ENCODE peak calls at places on chromosomes 3 and 15, in four cellular contexts. L is SJSA1, F is IMR-90, G is psoas muscle. B is an unnamed sample.

GRCh38 chr15:91890614-91891013 is 37.1 kb downstream of the SLCO3A1 start:
- DNase-seq in L (no peak), G (no peak), F (peak; percentile 54), B (no peak)

GRCh38 chr15:71082803-71083202 is 32.5 kb upstream of the THSD4 start:
- DNase-seq in L (no peak), F (no peak), G (no peak), B (no peak)

GRCh38 chr3:45582407-45582806 is 12.1 kb upstream of the LIMD1 start:
- DNase-seq in F (peak; percentile 80), L (no peak), G (no peak), B (no peak)

GRCh38 chr3:151568095-151568685 is 107.3 kb upstream of the IGSF10 start:
- DNase-seq in F (no peak), G (no peak), L (no peak), B (no peak)

GRCh38 chr3:130442284-130442683 is 74.7 kb upstream of the COL6A6 start:
- DNase-seq in F (no peak), L (no peak), G (no peak), B (no peak)

GRCh38 chr15:33093234-33093633 is 101.3 kb downstream of the FMN1 start:
- DNase-seq in F (no peak), G (no peak), L (no peak), B (no peak)

GRCh38 chr3:16174389-16174788 is at the start of gene GALNT15:
- DNase-seq in F (peak; percentile 98), G (peak; percentile 95), L (peak; percentile 81), B (peak; percentile 75)

GRCh38 chr3:33991673-33992072 is 193.2 kb downstream of the PDCD6IP start:
- DNase-seq in L (no peak), F (no peak), G (no peak), B (no peak)

GRCh38 chr15:100111103-100112060 is 230.4 kb downstream of the ADAMTS17 start:
- DNase-seq in L (peak; percentile 89), F (peak; percentile 88), G (peak; percentile 62), B (peak; percentile 35)

GRCh38 chr15:78763111-78763795 is 48.0 kb downstream of the ADAMTS7 start:
- DNase-seq in F (no peak), G (peak; percentile 8), L (no peak), B (peak; percentile 33)

GRCh38 chr3:157107037-157107436 is 52.9 kb downstream of the CCNL1 start:
- DNase-seq in G (no peak), L (no peak), F (no peak), B (no peak)

GRCh38 chr3:148372476-148372875 is 325.2 kb upstream of the AGTR1 start:
- DNase-seq in F (no peak), G (no peak), L (no peak), B (no peak)

GRCh38 chr3:135504084-135504685 is 461.3 kb upstream of the PPP2R3A start:
- DNase-seq in G (no peak), L (no peak), F (no peak), B (no peak)

GRCh38 chr3:137105277-137105977 is 147.6 kb downstream of the IL20RB start:
- DNase-seq in G (no peak), F (peak; percentile 62), L (no peak), B (peak; percentile 30)

GRCh38 chr3:37453393-37454391 is 279.3 kb upstream of the LRRFIP2 start:
- DNase-seq in L (no peak), G (peak; percentile 57), F (no peak), B (peak; percentile 66)

GRCh38 chr3:89368846-89369245 is 261.4 kb downstream of the EPHA3 start:
- DNase-seq in L (no peak), F (no peak), G (no peak), B (no peak)

GRCh38 chr3:160885791-160886286 is 129.8 kb downstream of the PPM1L start:
- DNase-seq in G (peak; percentile 89), F (peak; percentile 27), L (no peak), B (peak; percentile 74)

GRCh38 chr3:122183521-122183892 is at the start of gene CASR:
- DNase-seq in L (no peak), G (no peak), F (no peak), B (no peak)

GRCh38 chr3:72418856-72419255 is 429.4 kb downstream of the SHQ1 start:
- DNase-seq in F (no peak), G (no peak), L (no peak), B (no peak)

GRCh38 chr15:34783471-34783870 is 11.9 kb downstream of the ACTC1 start:
- DNase-seq in G (no peak), L (no peak), F (no peak), B (no peak)

GRCh38 chr3:55169608-55170010 is 241.8 kb upstream of the LRTM1 start:
- DNase-seq in L (peak; percentile 68), G (no peak), F (peak; percentile 100), B (no peak)

GRCh38 chr15:63913786-63914185 is 80.0 kb upstream of the HERC1 start:
- DNase-seq in F (no peak), L (no peak), G (no peak), B (no peak)

GRCh38 chr3:42703695-42704025 is 1.1 kb upstream of the HHATL start:
- DNase-seq in L (no peak), G (no peak), F (no peak), B (peak; percentile 38)

GRCh38 chr3:58009749-58010535 is 1.7 kb downstream of the FLNB start:
- DNase-seq in F (no peak), G (no peak), L (no peak), B (no peak)

GRCh38 chr3:150830094-150830681 is 67.2 kb upstream of the SIAH2 start:
- DNase-seq in L (no peak), F (no peak), G (no peak), B (no peak)

GRCh38 chr3:31226331-31226730 is 306.4 kb upstream of the STT3B start:
- DNase-seq in G (no peak), L (no peak), F (no peak), B (no peak)

GRCh38 chr15:90838544-90838943 is 29.8 kb upstream of the FURIN start:
- DNase-seq in G (no peak), L (no peak), F (no peak), B (no peak)

GRCh38 chr3:130892759-130893239 is 1.1 kb upstream of the ATP2C1 start:
- DNase-seq in F (peak; percentile 79), L (peak; percentile 59), G (peak; percentile 30), B (peak; percentile 59)

GRCh38 chr15:52383100-52383588 is 87.5 kb upstream of the MYO5C start:
- DNase-seq in L (no peak), F (peak; percentile 45), G (no peak), B (no peak)

GRCh38 chr15:31264534-31265089 is 62.0 kb upstream of the KLF13 start:
- DNase-seq in F (no peak), G (no peak), L (no peak), B (no peak)

DNA sequence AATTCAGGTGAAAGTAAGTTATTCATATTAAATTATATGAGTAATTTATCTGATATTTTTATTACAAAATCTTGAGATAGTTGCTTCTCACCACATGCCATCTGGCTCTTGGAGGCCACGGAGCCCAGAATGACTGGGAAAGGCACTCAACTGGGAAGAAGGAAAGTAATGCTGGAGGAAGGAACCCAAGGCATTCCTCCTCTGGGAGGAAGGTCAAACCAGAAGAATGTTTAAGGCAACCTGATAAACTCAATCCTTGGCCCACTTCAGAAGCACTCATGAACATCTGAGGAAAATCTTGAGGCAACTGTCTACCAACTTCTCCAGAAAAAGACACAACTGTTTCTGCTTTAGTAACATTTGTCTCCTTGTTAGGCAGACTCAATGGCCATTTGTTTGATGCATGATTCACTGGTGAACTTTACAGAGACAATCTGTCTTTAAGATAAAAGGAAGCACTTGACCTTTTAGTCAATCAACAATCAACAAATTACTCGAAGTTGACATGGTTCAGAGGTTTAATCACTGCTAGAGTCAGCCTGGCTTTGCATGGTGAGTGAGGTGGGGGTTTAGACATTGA is 261.4 kb upstream of the MME start:
- DNase-seq in G (no peak), L (no peak), F (no peak), B (no peak)
- H3K27ac ChIP-seq in G (no peak overlapping the region), L (no peak overlapping the region), F (no peak overlapping the region), B (no peak overlapping the region)

GRCh38 chr3:140845878-140846277 is 95.8 kb upstream of the SLC25A36 start:
- DNase-seq in G (no peak), L (no peak), F (no peak), B (no peak)

GRCh38 chr3:140848675-140849074 is 93.0 kb upstream of the SLC25A36 start:
- DNase-seq in L (no peak), G (no peak), F (no peak), B (no peak)

GRCh38 chr3:140842984-140843649 is 98.5 kb upstream of the SLC25A36 start:
- DNase-seq in G (no peak), F (no peak), L (no peak), B (no peak)

GRCh38 chr3:140844072-140844471 is 97.6 kb upstream of the SLC25A36 start:
- DNase-seq in F (no peak), L (no peak), G (no peak), B (no peak)

DNA sequence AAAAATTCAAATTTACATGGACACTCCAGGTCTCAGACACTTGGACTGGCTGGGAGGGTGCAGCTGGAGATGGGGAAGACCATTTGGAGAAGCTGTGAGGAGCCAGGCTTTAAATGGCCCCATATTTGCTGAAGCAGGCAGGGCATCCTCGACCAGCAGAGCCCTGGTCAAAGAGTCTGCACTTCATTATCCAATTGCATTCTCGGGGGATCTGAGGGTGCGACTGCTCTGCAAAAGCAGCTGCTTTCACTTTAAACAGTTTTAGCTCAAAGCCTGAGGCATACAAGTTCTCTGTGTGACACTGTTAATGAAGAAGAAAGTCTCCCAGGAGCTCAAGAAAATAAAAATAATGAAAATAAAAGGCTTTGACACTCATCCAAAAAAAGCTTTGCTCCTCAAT is 98.0 kb upstream of the SLC25A36 start:
- DNase-seq in F (no peak), L (no peak), G (no peak), B (no peak)
- H3K4me3 ChIP-seq in F (no peak overlapping the region), L (no peak overlapping the region), G (no peak overlapping the region), B (no peak overlapping the region)

DNA sequence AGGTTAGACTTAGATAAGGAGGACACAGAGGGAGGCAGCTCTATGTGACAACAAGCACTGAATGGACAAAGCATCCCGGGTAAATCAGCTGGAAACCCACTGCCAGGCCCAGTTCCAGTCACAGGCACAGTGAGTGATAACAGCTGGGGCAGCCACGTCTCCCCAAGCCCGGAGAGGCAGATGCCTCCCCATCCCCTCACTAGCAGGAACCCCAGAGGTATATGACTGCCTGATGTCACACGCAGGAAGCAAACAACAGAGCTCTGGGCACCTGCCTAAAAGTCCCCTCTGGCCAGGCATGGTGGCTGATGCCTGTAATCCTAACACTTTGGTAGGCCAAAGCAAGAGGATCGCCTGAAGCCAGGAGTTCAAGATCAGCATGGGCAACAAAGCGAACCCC is 18.2 kb downstream of the C15orf62 start:
- DNase-seq in F (no peak), G (no peak), L (no peak), B (no peak)
- H3K27ac ChIP-seq in F (no peak overlapping the region), G (no peak overlapping the region), L (no peak overlapping the region), B (peak overlapping the region; percentile 38)

GRCh38 chr15:36883705-36884355 is 216.5 kb downstream of the MEIS2 start:
- DNase-seq in L (peak; percentile 84), F (peak; percentile 86), G (peak; percentile 87), B (peak; percentile 84)

GRCh38 chr15:36887214-36888017 is 212.9 kb downstream of the MEIS2 start:
- DNase-seq in L (no peak), G (no peak), F (no peak), B (no peak)

GRCh38 chr15:36886135-36887011 is 214.0 kb downstream of the MEIS2 start:
- DNase-seq in L (no peak), G (no peak), F (no peak), B (no peak)

GRCh38 chr15:36884404-36885335 is 215.7 kb downstream of the MEIS2 start:
- DNase-seq in L (no peak), F (no peak), G (no peak), B (no peak)

DNA sequence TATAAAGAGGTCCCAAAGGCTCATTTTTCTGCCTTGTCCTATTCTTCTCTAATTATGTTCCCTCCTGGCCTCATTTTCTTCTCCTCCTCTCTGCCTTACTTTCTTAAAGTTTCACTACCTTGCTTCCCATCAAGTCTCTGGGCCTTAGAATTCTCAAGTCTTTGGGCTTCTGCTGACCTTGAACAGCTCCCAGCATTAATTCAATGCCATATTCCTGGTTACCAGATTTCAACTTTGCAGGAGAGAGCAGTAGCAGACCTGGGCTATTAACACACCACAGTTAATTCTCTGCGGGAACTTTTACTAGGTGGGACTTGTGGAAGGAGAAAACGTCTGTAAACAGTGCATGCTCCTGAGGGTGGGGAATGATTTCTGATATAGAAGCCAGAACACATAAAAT is 214.6 kb downstream of the MEIS2 start:
- DNase-seq in L (no peak), G (no peak), F (no peak), B (no peak)
- H3K4me3 ChIP-seq in L (no peak overlapping the region), G (no peak overlapping the region), F (no peak overlapping the region), B (no peak overlapping the region)

B was measured in dorsolateral prefrontal cortex.